ENCODE peak calls at places on chromosomes 12 and 14, in four cellular contexts. M, R, A and X are unnamed samples.

GRCh38 chr12:52916225-52916624 is 11.3 kb upstream of the KRT8 start:
- DNase-seq in M (no peak), R (no peak), A (no peak), X (no peak)

GRCh38 chr14:89572566-89573398 is 155.7 kb upstream of the FOXN3 start:
- DNase-seq in M (no peak), R (no peak), A (no peak), X (no peak)

GRCh38 chr14:77822307-77822706 is 22.4 kb downstream of the ADCK1 start:
- DNase-seq in M (no peak), R (no peak), A (no peak), X (no peak)

GRCh38 chr14:22296722-22297121 is 292.3 kb downstream of the DAD1 start:
- DNase-seq in M (no peak), R (no peak), A (peak; percentile 90), X (peak; percentile 42)

GRCh38 chr12:124738636-124739467 is 124.8 kb downstream of the SCARB1 start:
- DNase-seq in M (no peak), R (no peak), A (peak; percentile 91), X (peak; percentile 51)

GRCh38 chr12:40446385-40446784 is 221.6 kb downstream of the LRRK2 start:
- DNase-seq in M (no peak), R (no peak), A (peak; percentile 8), X (peak; percentile 1)

GRCh38 chr12:105921872-105922669 is 216.7 kb downstream of the NUAK1 start:
- DNase-seq in M (no peak), R (no peak), A (peak; percentile 57), X (no peak)

GRCh38 chr12:112010415-112011344 is 2.3 kb downstream of the TMEM116 start:
- DNase-seq in M (peak; percentile 57), R (no peak), A (no peak), X (no peak)

DNA sequence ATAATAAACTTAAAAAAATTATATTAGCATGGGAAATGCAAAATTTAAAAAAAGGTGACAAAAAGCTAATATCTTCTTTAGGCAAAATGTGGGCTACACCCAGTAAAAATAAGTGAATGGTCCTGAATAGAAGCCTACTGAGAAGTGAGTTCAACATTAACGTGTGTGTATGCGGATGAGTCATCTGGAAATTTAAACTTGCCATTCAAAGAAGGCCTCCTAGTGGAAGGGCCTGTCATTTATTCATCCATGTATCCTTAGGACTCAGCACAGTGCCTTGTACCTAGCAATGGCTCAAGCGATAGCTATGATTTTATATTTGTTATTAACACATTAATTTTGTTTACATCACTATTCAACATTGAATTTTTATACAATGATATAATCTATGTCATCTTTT is 226.2 kb downstream of the NUBPL start:
- DNase-seq in M (no peak), R (no peak), A (peak; percentile 38), X (no peak)
- TF ChIP-seq CTCF in M (no peak), R (no peak), A (peak; percentile 28), X (no peak)

GRCh38 chr14:68409355-68409754 is 383.5 kb downstream of the ZFP36L1 start:
- DNase-seq in M (no peak), R (no peak), A (peak; percentile 48), X (no peak)

GRCh38 chr14:68407838-68408237 is 385.0 kb downstream of the ZFP36L1 start:
- DNase-seq in M (no peak), R (no peak), A (no peak), X (no peak)

GRCh38 chr14:68407275-68407674 is 385.6 kb downstream of the ZFP36L1 start:
- DNase-seq in M (no peak), R (no peak), A (no peak), X (no peak)

GRCh38 chr14:68405959-68406358 is 386.9 kb downstream of the ZFP36L1 start:
- DNase-seq in M (no peak), R (no peak), A (peak; percentile 39), X (no peak)

GRCh38 chr14:68408680-68409079 is 384.2 kb downstream of the ZFP36L1 start:
- DNase-seq in M (no peak), R (no peak), A (peak; percentile 75), X (no peak)
- TF ChIP-seq CTCF in M (no peak), R (no peak), A (peak; percentile 54), X (no peak)

GRCh38 chr14:85958069-85958468 is 428.1 kb downstream of the FLRT2 start:
- DNase-seq in M (no peak), R (no peak), A (peak; percentile 10), X (no peak)
- TF ChIP-seq CTCF in M (no peak), R (no peak), A (peak; percentile 33), X (no peak)

GRCh38 chr14:70640938-70641547 is 673 bp upstream of the TTC9 start:
- DNase-seq in M (peak; percentile 58), R (no peak), A (peak; percentile 32), X (peak; percentile 40)
- TF ChIP-seq CTCF in M (no peak), R (no peak), A (no peak), X (no peak)

GRCh38 chr12:3004655-3005565 is 45.7 kb downstream of the TEAD4 start:
- DNase-seq in M (peak; percentile 56), R (no peak), A (no peak), X (no peak)
- TF ChIP-seq CTCF in M (no peak), R (no peak), A (peak; percentile 26), X (no peak)

GRCh38 chr14:72183631-72184030 is 251.4 kb downstream of the RGS6 start:
- DNase-seq in M (no peak), R (no peak), A (no peak), X (no peak)

GRCh38 chr14:72173038-72173720 is 240.9 kb downstream of the RGS6 start:
- DNase-seq in M (no peak), R (no peak), A (no peak), X (no peak)

GRCh38 chr14:72182773-72183432 is 250.7 kb downstream of the RGS6 start:
- DNase-seq in M (no peak), R (no peak), A (no peak), X (no peak)

GRCh38 chr14:72177246-72177645 is 245.0 kb downstream of the RGS6 start:
- DNase-seq in M (no peak), R (no peak), A (no peak), X (no peak)

GRCh38 chr14:72178517-72178916 is 246.3 kb downstream of the RGS6 start:
- DNase-seq in M (no peak), R (no peak), A (no peak), X (no peak)
- TF ChIP-seq CTCF in M (no peak), R (no peak), A (no peak), X (no peak)

DNA sequence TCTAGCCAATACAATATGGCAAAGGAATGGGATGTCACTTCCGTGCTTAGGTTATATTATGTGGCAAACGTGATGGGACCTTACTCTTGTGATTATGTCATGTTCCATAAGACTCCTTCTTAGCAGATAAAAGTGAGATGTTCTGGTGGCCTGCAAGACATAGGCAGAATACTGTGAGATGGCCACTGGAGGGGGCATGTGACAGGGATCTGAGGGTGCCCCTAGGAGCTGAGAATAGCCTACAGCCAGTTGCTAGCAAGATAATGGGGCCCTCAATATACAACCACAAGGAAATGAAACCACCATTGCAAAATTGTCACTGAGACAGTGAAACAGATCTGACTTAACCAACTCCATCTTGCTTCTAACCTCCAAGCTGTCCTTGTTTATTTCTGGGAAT is 151.4 kb upstream of the SSTR1 start:
- DNase-seq in M (no peak), R (no peak), A (no peak), X (no peak)
- TF ChIP-seq CTCF in M (no peak), R (no peak), A (no peak), X (no peak)

GRCh38 chr14:52791204-52792096 is at the start of gene GNPNAT1:
- DNase-seq in M (peak; percentile 96), R (peak; percentile 70), A (peak; percentile 87), X (peak; percentile 87)
- TF ChIP-seq CTCF in M (no peak), R (no peak), A (no peak), X (no peak)

GRCh38 chr14:54590481-54590880 is 23.6 kb downstream of the SAMD4A start:
- DNase-seq in M (no peak), R (no peak), A (no peak), X (no peak)
- TF ChIP-seq CTCF in M (no peak), R (no peak), A (no peak), X (no peak)

DNA sequence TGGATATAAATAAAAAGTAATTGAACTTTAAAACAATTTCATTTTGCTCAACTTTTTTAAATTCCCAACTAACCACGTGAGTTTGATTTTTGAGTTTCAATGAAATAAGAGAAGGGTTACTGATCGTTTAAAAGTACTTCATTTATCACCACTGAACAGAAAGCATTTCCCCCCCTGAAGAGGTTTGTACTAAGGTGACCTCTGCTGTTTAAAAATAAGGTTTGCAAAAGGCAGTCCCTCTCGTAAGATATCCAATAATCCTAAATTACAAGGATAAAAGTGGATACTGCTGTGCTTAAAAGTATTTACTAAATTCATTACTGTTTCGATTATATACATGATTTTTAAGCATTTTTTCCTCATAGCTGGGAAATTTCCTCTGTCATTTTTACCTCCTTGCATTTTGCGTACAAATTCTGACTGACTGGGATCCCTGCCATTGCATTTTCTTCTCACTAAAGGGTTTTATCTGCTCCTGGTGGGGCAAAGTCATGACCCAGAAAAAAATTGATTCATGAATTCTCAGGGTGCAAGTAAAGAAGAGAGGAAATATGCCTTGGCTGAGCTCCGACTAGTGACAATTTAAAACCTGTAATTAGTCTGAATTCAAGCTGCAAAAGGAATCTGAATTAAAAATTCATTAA is 463.8 kb downstream of the PRKD1 start:
- DNase-seq in M (no peak), R (no peak), A (peak; percentile 50), X (no peak)
- TF ChIP-seq CTCF in M (no peak), R (no peak), A (no peak), X (no peak)